ENCODE peak calls at places on chromosomes 12 and 14, in seven cellular contexts. One of them, this sample, is unnamed.

GRCh38 chr14:55438066-55438683 is 2.2 kb downstream of the TBPL2 start:
- DNase-seq in CD4-positive, alpha-beta T cell: no peak
- DNase-seq in neural crest cell: no peak
- DNase-seq in cardiac fibroblast: peak; percentile 80
- DNase-seq in NB4: peak; percentile 49
- DNase-seq in testis: peak; percentile 70
- DNase-seq in A549: peak; percentile 71
- DNase-seq in this sample: no peak

GRCh38 chr12:16165506-16165905 is 112.0 kb downstream of the SLC15A5 start:
- DNase-seq in CD4-positive, alpha-beta T cell: no peak
- DNase-seq in neural crest cell: peak; percentile 22
- DNase-seq in cardiac fibroblast: peak; percentile 76
- DNase-seq in NB4: peak; percentile 49
- DNase-seq in testis: peak; percentile 47
- DNase-seq in A549: peak; percentile 58
- DNase-seq in this sample: no peak

GRCh38 chr12:104443008-104443407 is 13.7 kb upstream of the CHST11 start:
- DNase-seq in CD4-positive, alpha-beta T cell: no peak
- DNase-seq in neural crest cell: no peak
- DNase-seq in cardiac fibroblast: no peak
- DNase-seq in NB4: no peak
- DNase-seq in testis: no peak
- DNase-seq in A549: no peak
- DNase-seq in this sample: no peak

GRCh38 chr12:58765076-58765475 is 155.2 kb downstream of the LRIG3 start:
- DNase-seq in CD4-positive, alpha-beta T cell: no peak
- DNase-seq in neural crest cell: no peak
- DNase-seq in cardiac fibroblast: no peak
- DNase-seq in NB4: no peak
- DNase-seq in testis: no peak
- DNase-seq in A549: no peak
- DNase-seq in this sample: no peak

GRCh38 chr12:54421873-54422250 is 2.8 kb upstream of the ITGA5 start:
- DNase-seq in CD4-positive, alpha-beta T cell: no peak
- DNase-seq in neural crest cell: no peak
- DNase-seq in cardiac fibroblast: no peak
- DNase-seq in NB4: no peak
- DNase-seq in testis: no peak
- DNase-seq in A549: no peak
- DNase-seq in this sample: no peak

GRCh38 chr12:56034586-56035332 is 7.0 kb upstream of the RPS26 start:
- DNase-seq in CD4-positive, alpha-beta T cell: no peak
- DNase-seq in neural crest cell: no peak
- DNase-seq in cardiac fibroblast: no peak
- DNase-seq in NB4: no peak
- DNase-seq in testis: no peak
- DNase-seq in A549: no peak
- DNase-seq in this sample: no peak

GRCh38 chr12:109064143-109064542 is 11.8 kb downstream of the USP30 start:
- DNase-seq in CD4-positive, alpha-beta T cell: no peak
- DNase-seq in neural crest cell: no peak
- DNase-seq in cardiac fibroblast: no peak
- DNase-seq in NB4: no peak
- DNase-seq in testis: no peak
- DNase-seq in A549: no peak
- DNase-seq in this sample: no peak

GRCh38 chr14:52328286-52328685 is 14.2 kb downstream of the PTGER2 start:
- DNase-seq in CD4-positive, alpha-beta T cell: no peak
- DNase-seq in neural crest cell: no peak
- DNase-seq in cardiac fibroblast: peak; percentile 79
- DNase-seq in NB4: no peak
- DNase-seq in testis: no peak
- DNase-seq in A549: no peak
- DNase-seq in this sample: no peak

GRCh38 chr14:56590535-56590951 is 10.9 kb downstream of the TMEM260 start:
- DNase-seq in CD4-positive, alpha-beta T cell: no peak
- DNase-seq in neural crest cell: peak; percentile 3
- DNase-seq in cardiac fibroblast: no peak
- DNase-seq in NB4: no peak
- DNase-seq in testis: no peak
- DNase-seq in A549: no peak
- DNase-seq in this sample: no peak

DNA sequence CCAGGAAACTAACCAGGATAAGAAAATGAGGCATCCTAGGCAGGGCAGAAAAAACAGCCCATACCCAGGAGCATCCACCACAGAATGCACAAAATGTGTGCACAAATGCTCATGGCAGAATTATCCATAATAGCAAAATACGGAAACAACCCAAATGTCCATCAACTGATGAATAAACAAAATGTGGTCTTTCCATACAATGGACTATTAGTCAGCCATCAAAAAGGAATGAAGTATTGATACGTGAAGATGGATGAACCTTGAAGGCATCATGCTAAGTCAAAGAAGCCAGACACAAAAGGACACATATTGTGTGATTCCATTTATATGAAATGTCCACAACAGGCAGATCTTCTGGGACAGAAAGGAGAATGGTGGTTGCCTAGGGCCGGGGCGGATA is 19.1 kb downstream of the HRK start:
- DNase-seq in CD4-positive, alpha-beta T cell: no peak
- DNase-seq in neural crest cell: no peak
- DNase-seq in cardiac fibroblast: no peak
- DNase-seq in NB4: no peak
- DNase-seq in testis: no peak
- DNase-seq in A549: no peak
- DNase-seq in this sample: no peak
- TF ChIP-seq CTCF in CD4-positive, alpha-beta T cell: no peak
- TF ChIP-seq CTCF in neural crest cell: no peak
- TF ChIP-seq CTCF in cardiac fibroblast: no peak
- TF ChIP-seq CTCF in NB4: no peak
- TF ChIP-seq CTCF in testis: no peak
- TF ChIP-seq CTCF in A549: no peak
- TF ChIP-seq CTCF in this sample: no peak

GRCh38 chr12:119990382-119990874 is 1.4 kb downstream of the BICDL1 start:
- DNase-seq in CD4-positive, alpha-beta T cell: no peak
- DNase-seq in neural crest cell: no peak
- DNase-seq in cardiac fibroblast: no peak
- DNase-seq in NB4: peak; percentile 30
- DNase-seq in testis: no peak
- DNase-seq in A549: no peak
- DNase-seq in this sample: no peak

GRCh38 chr12:119989619-119990381 is 764 bp downstream of the BICDL1 start:
- DNase-seq in CD4-positive, alpha-beta T cell: peak; percentile 53
- DNase-seq in neural crest cell: peak; percentile 82
- DNase-seq in cardiac fibroblast: peak; percentile 63
- DNase-seq in NB4: peak; percentile 86
- DNase-seq in testis: peak; percentile 90
- DNase-seq in A549: peak; percentile 71
- DNase-seq in this sample: no peak

GRCh38 chr12:119992129-119992705 is 3.2 kb downstream of the BICDL1 start:
- DNase-seq in CD4-positive, alpha-beta T cell: no peak
- DNase-seq in neural crest cell: no peak
- DNase-seq in cardiac fibroblast: no peak
- DNase-seq in NB4: no peak
- DNase-seq in testis: no peak
- DNase-seq in A549: no peak
- DNase-seq in this sample: no peak

GRCh38 chr12:119988788-119989618 is at the start of gene BICDL1:
- DNase-seq in CD4-positive, alpha-beta T cell: peak; percentile 95
- DNase-seq in neural crest cell: peak; percentile 46
- DNase-seq in cardiac fibroblast: peak; percentile 14
- DNase-seq in NB4: peak; percentile 81
- DNase-seq in testis: peak; percentile 97
- DNase-seq in A549: peak; percentile 93
- DNase-seq in this sample: peak; percentile 39

GRCh38 chr12:119988440-119988787 is 622 bp upstream of the BICDL1 start:
- DNase-seq in CD4-positive, alpha-beta T cell: no peak
- DNase-seq in neural crest cell: no peak
- DNase-seq in cardiac fibroblast: peak; percentile 49
- DNase-seq in NB4: no peak
- DNase-seq in testis: no peak
- DNase-seq in A549: no peak
- DNase-seq in this sample: no peak
- TF ChIP-seq CTCF in CD4-positive, alpha-beta T cell: peak; percentile 24
- TF ChIP-seq CTCF in neural crest cell: peak; percentile 38
- TF ChIP-seq CTCF in cardiac fibroblast: peak; percentile 16
- TF ChIP-seq CTCF in NB4: peak; percentile 39
- TF ChIP-seq CTCF in testis: no peak
- TF ChIP-seq CTCF in A549: peak; percentile 44
- TF ChIP-seq CTCF in this sample: no peak

GRCh38 chr12:79512068-79512467 is 178.7 kb downstream of the PAWR start:
- DNase-seq in CD4-positive, alpha-beta T cell: no peak
- DNase-seq in neural crest cell: no peak
- DNase-seq in cardiac fibroblast: no peak
- DNase-seq in NB4: peak; percentile 14
- DNase-seq in testis: no peak
- DNase-seq in A549: peak; percentile 34
- DNase-seq in this sample: no peak
- TF ChIP-seq CTCF in CD4-positive, alpha-beta T cell: no peak
- TF ChIP-seq CTCF in neural crest cell: peak; percentile 21
- TF ChIP-seq CTCF in cardiac fibroblast: peak; percentile 5
- TF ChIP-seq CTCF in NB4: peak; percentile 40
- TF ChIP-seq CTCF in testis: no peak
- TF ChIP-seq CTCF in A549: peak; percentile 21
- TF ChIP-seq CTCF in this sample: peak; percentile 9

DNA sequence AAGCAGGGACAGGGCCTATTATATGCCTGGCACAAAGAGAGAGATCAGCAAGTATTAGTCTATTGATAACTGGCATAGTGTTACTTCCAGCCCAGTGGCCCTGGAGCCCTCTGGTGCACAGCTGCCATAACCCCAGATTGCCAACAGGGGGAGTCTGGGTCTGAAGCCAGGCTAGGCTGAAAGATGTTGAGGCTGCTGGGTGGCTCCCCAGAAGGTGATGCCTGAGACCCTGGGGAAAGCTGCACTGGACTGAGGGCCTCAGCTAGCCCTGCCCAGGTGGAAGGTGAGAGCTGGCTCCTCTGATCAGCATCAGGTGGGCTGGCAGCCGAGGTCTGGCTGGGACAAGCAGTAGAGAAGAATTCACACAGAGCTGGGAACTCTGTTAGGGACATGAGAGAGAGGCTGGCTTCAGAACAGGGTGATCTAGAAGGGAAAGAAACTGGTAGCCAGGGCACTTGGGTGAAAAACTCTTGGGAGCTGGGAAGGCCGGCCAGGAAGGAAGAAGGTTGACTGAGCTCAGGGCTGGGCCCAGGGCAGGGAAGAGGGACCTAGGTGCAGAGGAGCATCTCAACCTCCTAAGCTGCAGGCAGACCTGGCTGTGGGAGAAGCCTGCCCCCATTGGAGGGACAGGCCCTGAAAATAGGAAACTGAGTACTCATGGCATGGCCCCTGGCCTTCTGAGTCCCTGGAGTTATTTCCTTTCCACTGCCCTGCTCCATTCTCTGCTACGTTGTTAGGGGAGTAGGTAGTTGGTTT is 3.9 kb downstream of the GZMH start:
- DNase-seq in CD4-positive, alpha-beta T cell: peak; percentile 53
- DNase-seq in neural crest cell: peak; percentile 9
- DNase-seq in cardiac fibroblast: peak; percentile 1
- DNase-seq in NB4: peak; percentile 67
- DNase-seq in testis: peak; percentile 59
- DNase-seq in A549: peak; percentile 23
- DNase-seq in this sample: no peak
- TF ChIP-seq CTCF in CD4-positive, alpha-beta T cell: peak; percentile 86
- TF ChIP-seq CTCF in neural crest cell: peak; percentile 56
- TF ChIP-seq CTCF in cardiac fibroblast: peak; percentile 39
- TF ChIP-seq CTCF in NB4: peak; percentile 89
- TF ChIP-seq CTCF in testis: peak; percentile 33
- TF ChIP-seq CTCF in A549: no peak
- TF ChIP-seq CTCF in this sample: peak; percentile 64

GRCh38 chr12:60977966-60978365 is 1282.2 kb upstream of the USP15 start:
- DNase-seq in CD4-positive, alpha-beta T cell: no peak
- DNase-seq in neural crest cell: no peak
- DNase-seq in cardiac fibroblast: no peak
- DNase-seq in NB4: no peak
- DNase-seq in testis: no peak
- DNase-seq in A549: no peak
- DNase-seq in this sample: no peak
- TF ChIP-seq CTCF in CD4-positive, alpha-beta T cell: no peak
- TF ChIP-seq CTCF in neural crest cell: peak; percentile 50
- TF ChIP-seq CTCF in cardiac fibroblast: no peak
- TF ChIP-seq CTCF in NB4: no peak
- TF ChIP-seq CTCF in testis: no peak
- TF ChIP-seq CTCF in A549: no peak
- TF ChIP-seq CTCF in this sample: peak; percentile 26

This sample was measured in D721Med.